ENCODE peak calls at places on chromosome 16, in six cellular contexts. K is effector memory CD4-positive, alpha-beta T cell; E is esophagus squamous epithelium; A is body of pancreas; L is naive thymus-derived CD4-positive, alpha-beta T cell; V is aorta. J is an unnamed sample. For H3K27me3, the result is how much of the 10 kb centered on the place peaks cover.

GRCh38 chr16:6482861-6483530 is 849.6 kb upstream of the RBFOX1 start:
- DNase-seq in K (no peak), E (no peak), A (no peak), L (no peak), V (peak), J (peak)

GRCh38 chr16:11407047-11407982 is 62.1 kb downstream of the RMI2 start:
- DNase-seq in K (peak), E (no peak), A (peak), L (peak), V (no peak), J (peak)

GRCh38 chr16:10266809-10267208 is 84.6 kb upstream of the GRIN2A start:
- DNase-seq in K (no peak), E (no peak), A (no peak), L (no peak), V (no peak), J (no peak)

GRCh38 chr16:88569985-88570690 is at the start of gene ZC3H18:
- DNase-seq in K (peak), E (peak), A (peak), L (peak), V (peak), J (peak)

GRCh38 chr16:19153876-19154275 is 14.2 kb upstream of the SYT17 start:
- DNase-seq in K (no peak), E (no peak), A (no peak), L (no peak), V (no peak), J (no peak)

GRCh38 chr16:70348991-70349390 is 2.3 kb downstream of the DDX19A start:
- DNase-seq in K (no peak), E (no peak), A (no peak), L (no peak), V (no peak), J (no peak)

GRCh38 chr16:19240494-19240893 is 45.0 kb upstream of the CLEC19A start:
- DNase-seq in K (no peak), E (no peak), A (no peak), L (no peak), V (no peak), J (no peak)

GRCh38 chr16:89918453-89919347 is at the start of gene MC1R:
- DNase-seq in K (no peak), E (no peak), A (no peak), L (no peak), V (no peak), J (no peak)

GRCh38 chr16:26363581-26363980 is 671.8 kb downstream of the HS3ST4 start:
- DNase-seq in K (no peak), E (no peak), A (no peak), L (no peak), V (no peak), J (no peak)

GRCh38 chr16:20871258-20871657 is 28.9 kb downstream of the DCUN1D3 start:
- DNase-seq in K (no peak), E (no peak), A (no peak), L (no peak), V (no peak), J (no peak)

GRCh38 chr16:31715915-31716314 is 157.7 kb upstream of the ZNF267 start:
- DNase-seq in K (no peak), E (no peak), A (no peak), L (no peak), V (no peak), J (no peak)

GRCh38 chr16:75257886-75258806 is 6.7 kb upstream of the BCAR1 start:
- DNase-seq in K (no peak), E (no peak), A (no peak), L (no peak), V (no peak), J (no peak)

GRCh38 chr16:46757339-46758050 is 9.4 kb upstream of the MYLK3 start:
- DNase-seq in K (no peak), E (no peak), A (no peak), L (no peak), V (no peak), J (no peak)

GRCh38 chr16:67694611-67695010 is 24.5 kb downstream of the GFOD2 start:
- DNase-seq in K (no peak), E (no peak), A (no peak), L (no peak), V (no peak), J (no peak)

GRCh38 chr16:84226026-84226425 is 13.8 kb downstream of the KCNG4 start:
- DNase-seq in K (no peak), E (no peak), A (no peak), L (no peak), V (no peak), J (no peak)

GRCh38 chr16:81552743-81553079 is 108.1 kb downstream of the CMIP start:
- DNase-seq in K (no peak), E (no peak), A (no peak), L (no peak), V (peak), J (no peak)

GRCh38 chr16:19878760-19879159 is 5.9 kb downstream of the GPRC5B start:
- DNase-seq in K (no peak), E (no peak), A (no peak), L (no peak), V (no peak), J (no peak)

GRCh38 chr16:84840687-84841627 is 21.2 kb downstream of the CRISPLD2 start:
- DNase-seq in K (no peak), E (no peak), A (no peak), L (no peak), V (no peak), J (no peak)

GRCh38 chr16:58732545-58733247 is 1.4 kb downstream of the GOT2 start:
- DNase-seq in K (no peak), E (no peak), A (no peak), L (no peak), V (no peak), J (peak)

GRCh38 chr16:30964540-30965226 is 7.1 kb downstream of the SETD1A start:
- DNase-seq in K (no peak), E (no peak), A (no peak), L (no peak), V (no peak), J (no peak)

GRCh38 chr16:62475573-62475972 is 439.3 kb upstream of the CDH8 start:
- DNase-seq in K (no peak), E (no peak), A (no peak), L (no peak), V (no peak), J (no peak)

GRCh38 chr16:61780161-61780560 is 256.1 kb downstream of the CDH8 start:
- DNase-seq in K (no peak), E (no peak), A (no peak), L (no peak), V (no peak), J (no peak)

GRCh38 chr16:78407191-78407590 is 307.7 kb downstream of the WWOX start:
- DNase-seq in K (no peak), E (no peak), A (no peak), L (no peak), V (no peak), J (no peak)

GRCh38 chr16:23182675-23183485 is at the start of gene SCNN1G:
- DNase-seq in K (no peak), E (no peak), A (peak), L (no peak), V (no peak), J (no peak)

GRCh38 chr16:17389392-17389791 is 81.4 kb downstream of the XYLT1 start:
- DNase-seq in K (no peak), E (no peak), A (no peak), L (no peak), V (no peak), J (no peak)

GRCh38 chr16:70700101-70701020 is 14.5 kb upstream of the MTSS2 start:
- DNase-seq in K (no peak), E (no peak), A (peak), L (no peak), V (peak), J (no peak)

GRCh38 chr16:84687715-84688114 is 12.1 kb upstream of the USP10 start:
- DNase-seq in K (no peak), E (no peak), A (no peak), L (no peak), V (no peak), J (no peak)

GRCh38 chr16:76956394-76956793 is 234.6 kb upstream of the MON1B start:
- DNase-seq in K (no peak), E (no peak), A (no peak), L (no peak), V (no peak), J (no peak)

GRCh38 chr16:19008770-19009169 is 25.0 kb downstream of the TMC7 start:
- DNase-seq in K (no peak), E (no peak), A (no peak), L (no peak), V (no peak), J (no peak)

DNA sequence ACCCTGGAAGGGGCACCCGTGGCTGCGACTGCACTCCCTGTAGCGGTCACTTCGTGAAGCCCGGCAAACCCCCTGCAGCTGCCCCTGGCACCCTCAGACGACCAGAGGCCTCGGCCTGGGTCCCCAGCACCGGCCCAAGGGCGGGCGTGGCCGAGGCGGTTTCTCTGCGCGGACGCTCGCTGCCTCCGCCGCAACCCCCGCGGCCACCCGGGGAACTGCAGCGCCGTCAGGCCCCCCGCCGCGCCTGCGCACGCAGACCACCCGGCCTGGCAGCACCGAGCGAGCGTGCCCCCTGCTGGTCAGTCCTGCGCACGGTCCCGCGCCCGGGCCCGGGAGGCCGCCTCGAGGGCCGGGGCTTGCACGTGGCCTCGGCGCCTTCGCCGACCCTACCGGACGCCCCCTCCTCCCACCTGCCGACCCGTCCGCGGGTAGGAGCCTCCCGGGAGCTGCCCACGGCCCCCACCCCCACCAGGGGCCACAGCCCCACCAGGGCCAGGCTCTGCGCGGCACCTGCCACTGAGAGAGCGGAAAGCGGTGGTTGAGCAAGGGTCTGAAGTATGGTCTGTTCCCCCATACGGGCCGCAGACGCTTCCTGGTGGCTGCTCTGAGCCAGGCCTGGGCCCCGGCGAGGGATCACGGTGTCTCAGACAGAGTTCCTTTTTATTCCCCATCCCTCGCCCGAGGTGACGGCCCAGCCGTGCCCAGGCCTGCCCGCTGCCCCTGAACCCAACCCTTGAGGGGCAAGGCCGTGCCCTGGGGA is 11.5 kb upstream of the HS3ST6 start:
- DNase-seq in K (peak), E (peak), A (peak), L (peak), V (peak), J (peak)
- H3K27me3 ChIP-seq in K (under half), E (under half), A (under half), L (under half), V (under half), J (under half)

DNA sequence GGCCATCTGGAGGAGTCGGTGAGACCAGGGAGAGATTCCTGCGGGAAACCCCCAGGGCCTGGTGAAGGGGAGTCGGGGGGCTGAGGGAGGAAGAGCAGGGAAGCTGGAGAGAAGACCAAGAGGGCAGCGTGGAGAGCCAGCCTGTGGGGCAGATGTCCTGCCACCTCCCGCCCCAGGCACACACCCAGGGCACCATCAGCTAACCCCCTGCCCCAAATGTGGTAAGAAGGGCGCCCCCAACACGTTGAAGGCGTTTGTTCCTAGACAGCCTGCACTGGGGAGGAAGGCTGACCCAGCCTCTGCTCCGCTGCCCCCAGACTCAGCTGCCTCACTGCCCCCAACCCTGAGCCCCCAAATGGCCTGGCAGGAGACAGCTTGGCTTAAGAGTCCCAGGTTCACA is 1.3 kb downstream of the BAIAP3 start:
- DNase-seq in K (no peak), E (no peak), A (no peak), L (no peak), V (no peak), J (no peak)
- H3K27me3 ChIP-seq in K (under half), E (under half), A (under half), L (under half), V (under half), J (under half)

GRCh38 chr16:12906765-12907516 is 5.5 kb downstream of the SHISA9 start:
- DNase-seq in K (no peak), E (no peak), A (no peak), L (no peak), V (no peak), J (no peak)
- H3K27me3 ChIP-seq in K (under half), E (under half), A (under half), L (under half), V (under half), J (under half)

GRCh38 chr16:69188716-69189115 is 1.8 kb downstream of the SNTB2 start:
- DNase-seq in K (no peak), E (no peak), A (no peak), L (no peak), V (no peak), J (no peak)
- H3K27me3 ChIP-seq in K (under half), E (under half), A (under half), L (under half), V (under half), J (under half)

GRCh38 chr16:64253525-64253924 is 868.3 kb downstream of the CDH11 start:
- DNase-seq in K (no peak), E (no peak), A (no peak), L (no peak), V (no peak), J (no peak)
- H3K27me3 ChIP-seq in K (under half), E (under half), A (under half), L (under half), V (under half), J (under half)

DNA sequence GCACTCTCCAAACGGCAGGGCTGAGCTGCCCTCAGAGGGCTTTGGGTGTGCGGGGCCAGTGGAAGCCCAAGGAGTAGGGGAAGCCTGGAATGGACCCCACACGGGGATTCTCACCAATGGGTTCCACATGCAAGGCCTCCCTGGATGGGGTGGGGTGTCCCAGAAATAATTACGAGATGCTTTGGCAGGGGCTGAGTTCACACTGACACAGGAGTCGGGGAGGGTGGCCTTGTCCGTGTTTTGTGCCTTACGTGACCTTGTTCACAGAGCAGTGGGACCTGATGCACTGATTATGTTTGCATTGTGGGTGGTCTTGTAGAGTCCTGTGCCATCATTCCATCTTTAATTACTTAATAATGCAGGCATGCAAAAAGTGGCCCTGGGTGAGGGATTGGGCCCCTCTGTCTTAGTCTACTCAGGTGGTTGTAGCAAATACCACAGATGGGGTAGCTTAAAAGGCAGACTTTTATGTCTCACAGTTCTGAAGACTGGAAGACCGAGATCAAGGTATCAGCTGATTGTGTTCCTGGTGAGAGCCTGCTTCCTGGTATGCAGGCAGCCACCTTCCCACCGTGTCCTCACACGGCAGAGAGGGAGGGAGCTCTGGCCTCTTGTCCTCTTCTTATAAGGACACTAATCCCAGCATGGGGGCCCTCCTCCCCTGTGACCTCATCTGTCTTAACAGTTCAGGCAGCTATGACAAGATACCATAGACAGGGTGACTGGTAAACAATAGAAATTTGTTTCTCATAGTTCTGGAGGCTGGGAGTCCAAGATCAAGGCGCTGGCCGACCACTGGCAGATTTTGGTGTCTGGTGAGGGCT is 239.4 kb downstream of the IRF8 start:
- DNase-seq in K (no peak), E (no peak), A (no peak), L (no peak), V (no peak), J (no peak)
- H3K27me3 ChIP-seq in K (under half), E (under half), A (under half), L (under half), V (under half), J (under half)

GRCh38 chr16:21996923-21997692 is 3.8 kb downstream of the PDZD9 start:
- DNase-seq in K (no peak), E (no peak), A (no peak), L (no peak), V (no peak), J (no peak)

GRCh38 chr16:21997693-21998480 is 3.0 kb downstream of the PDZD9 start:
- DNase-seq in K (no peak), E (no peak), A (no peak), L (no peak), V (no peak), J (peak)

GRCh38 chr16:21990381-21990944 is 10.5 kb downstream of the PDZD9 start:
- DNase-seq in K (no peak), E (no peak), A (no peak), L (no peak), V (no peak), J (no peak)

GRCh38 chr16:21991621-21992020 is 9.3 kb downstream of the PDZD9 start:
- DNase-seq in K (no peak), E (no peak), A (no peak), L (no peak), V (no peak), J (no peak)

GRCh38 chr16:21994856-21995465 is 6.0 kb downstream of the PDZD9 start:
- DNase-seq in K (no peak), E (no peak), A (no peak), L (no peak), V (no peak), J (no peak)
- H3K27me3 ChIP-seq in K (under half), E (under half), A (under half), L (under half), V (under half), J (under half)

GRCh38 chr16:49453001-49453400 is 79.4 kb downstream of the C16orf78 start:
- DNase-seq in K (no peak), E (no peak), A (peak), L (no peak), V (peak), J (no peak)
- H3K27me3 ChIP-seq in K (under half), E (under half), A (under half), L (under half), V (under half), J (under half)

DNA sequence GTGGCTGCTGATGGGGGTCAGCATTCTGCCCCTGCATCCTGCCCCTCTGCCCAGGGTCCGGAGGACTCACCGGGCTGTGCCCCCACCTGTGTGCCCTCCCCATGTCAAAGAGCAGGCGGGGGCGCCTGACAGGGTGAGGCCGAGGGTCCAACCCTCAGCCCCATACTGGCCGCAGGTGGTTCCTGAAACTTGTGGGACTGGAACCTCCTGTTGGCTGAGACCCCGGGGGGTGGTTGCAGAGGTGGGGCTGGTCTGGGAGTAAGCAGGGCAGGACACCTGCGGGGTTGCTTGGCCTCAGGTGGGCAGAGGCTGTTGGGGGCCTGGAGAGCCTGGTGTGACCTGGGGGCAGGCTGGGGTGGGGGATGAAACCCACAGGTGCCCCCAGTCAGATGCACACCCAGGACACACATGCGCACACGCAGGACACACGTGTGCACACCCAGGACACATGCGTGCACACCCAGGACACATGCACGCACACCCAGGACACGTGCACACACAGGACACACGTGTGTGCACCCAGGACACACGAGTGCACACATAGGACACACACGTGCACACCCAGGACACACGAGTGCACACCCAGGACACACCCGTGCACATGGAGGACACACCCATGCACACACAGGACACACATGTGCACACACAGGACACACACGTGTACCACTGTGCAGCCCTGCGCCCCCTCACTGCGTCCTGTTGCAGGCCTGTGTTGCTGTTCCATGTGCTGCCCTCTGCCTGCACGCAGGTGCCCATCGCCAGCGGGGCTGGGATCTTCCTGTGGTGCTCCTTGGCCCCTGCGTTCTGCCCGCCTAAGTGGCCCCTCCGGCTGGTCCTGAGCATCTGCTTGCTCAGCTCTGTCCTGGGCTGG is 31.4 kb downstream of the SOX8 start:
- DNase-seq in K (no peak), E (no peak), A (no peak), L (no peak), V (no peak), J (no peak)
- H3K27me3 ChIP-seq in K (under half), E (under half), A (under half), L (under half), V (under half), J (under half)

GRCh38 chr16:56807011-56807675 is 57.9 kb upstream of the SLC12A3 start:
- DNase-seq in K (no peak), E (no peak), A (no peak), L (no peak), V (no peak), J (no peak)
- H3K27me3 ChIP-seq in K (under half), E (under half), A (under half), L (under half), V (under half), J (under half)

J was measured in small intestine.